ENCODE peak calls at places on chromosomes 2 and 18, in eight cellular contexts. R is upper lobe of right lung; Z is AG04450; J is dorsolateral prefrontal cortex; K is mammary epithelial cell; N is Panc1; P is IMR-90; E is CD8-positive, alpha-beta T cell. W is an unnamed sample.

GRCh38 chr2:112691761-112692370 is 29.0 kb upstream of the NT5DC4 start:
- DNase-seq in R (no peak), Z (no peak), J (peak), K (no peak), N (no peak), P (peak), E (no peak), W (no peak)

GRCh38 chr2:98702127-98702802 is 28.7 kb downstream of the MGAT4A start:
- DNase-seq in R (no peak), Z (no peak), J (no peak), K (no peak), N (no peak), P (no peak), E (no peak), W (peak)

GRCh38 chr2:12577086-12577485 is 139.7 kb upstream of the TRIB2 start:
- DNase-seq in R (no peak), Z (no peak), J (no peak), K (no peak), N (no peak), P (no peak), E (no peak), W (no peak)

GRCh38 chr2:44676379-44676778 is 265.1 kb upstream of the SIX3 start:
- DNase-seq in R (no peak), Z (no peak), J (no peak), K (no peak), N (no peak), P (no peak), E (no peak), W (no peak)

GRCh38 chr2:85602476-85603234 is at the start of gene TMEM150A:
- DNase-seq in R (peak), Z (peak), J (peak), K (peak), N (no peak), P (peak), E (peak), W (peak)

GRCh38 chr2:12816379-12817306 is 99.9 kb downstream of the TRIB2 start:
- DNase-seq in R (no peak), Z (no peak), J (no peak), K (peak), N (no peak), P (peak), E (no peak), W (no peak)

GRCh38 chr2:236352761-236353593 is 88.8 kb upstream of the ASB18 start:
- DNase-seq in R (no peak), Z (no peak), J (no peak), K (peak), N (peak), P (peak), E (no peak), W (no peak)

GRCh38 chr2:179898873-179899272 is 37.5 kb upstream of the ZNF385B start:
- DNase-seq in R (no peak), Z (no peak), J (no peak), K (peak), N (no peak), P (peak), E (no peak), W (peak)

GRCh38 chr2:168773719-168774521 is 28.5 kb upstream of the NOSTRIN start:
- DNase-seq in R (peak), Z (peak), J (no peak), K (peak), N (no peak), P (peak), E (no peak), W (peak)

GRCh38 chr2:171432969-171433762 is 624 bp downstream of the METTL8 start:
- DNase-seq in R (no peak), Z (no peak), J (no peak), K (peak), N (peak), P (peak), E (no peak), W (peak)

GRCh38 chr2:234556848-234557573 is 60.1 kb upstream of the ARL4C start:
- DNase-seq in R (no peak), Z (no peak), J (no peak), K (peak), N (no peak), P (peak), E (no peak), W (no peak)

GRCh38 chr2:221671515-221671914 is 99.4 kb upstream of the EPHA4 start:
- DNase-seq in R (no peak), Z (no peak), J (no peak), K (peak), N (no peak), P (peak), E (no peak), W (no peak)

GRCh38 chr18:49788327-49788908 is 24.9 kb downstream of the ACAA2 start:
- DNase-seq in R (no peak), Z (no peak), J (no peak), K (peak), N (no peak), P (peak), E (no peak), W (no peak)

GRCh38 chr2:64792310-64792709 is 138.6 kb upstream of the SERTAD2 start:
- DNase-seq in R (no peak), Z (no peak), J (no peak), K (no peak), N (no peak), P (peak), E (no peak), W (no peak)

GRCh38 chr2:237524631-237525030 is 37.6 kb downstream of the MLPH start:
- DNase-seq in R (no peak), Z (no peak), J (no peak), K (no peak), N (no peak), P (no peak), E (no peak), W (no peak)

GRCh38 chr2:167962436-167963226 is 284.8 kb downstream of the STK39 start:
- DNase-seq in R (no peak), Z (no peak), J (no peak), K (no peak), N (no peak), P (no peak), E (no peak), W (no peak)

GRCh38 chr2:216316743-216317142 is 55.5 kb downstream of the MARCHF4 start:
- DNase-seq in R (no peak), Z (no peak), J (no peak), K (peak), N (no peak), P (peak), E (no peak), W (no peak)

GRCh38 chr2:120503793-120504571 is 158.0 kb downstream of the INHBB start:
- DNase-seq in R (no peak), Z (no peak), J (no peak), K (no peak), N (no peak), P (peak), E (no peak), W (no peak)

GRCh38 chr2:203711399-203711798 is 5.0 kb downstream of the CD28 start:
- DNase-seq in R (no peak), Z (no peak), J (no peak), K (no peak), N (no peak), P (no peak), E (no peak), W (no peak)
- H3K27ac ChIP-seq in R (no peak), Z (no peak), J (no peak), K (no peak), N (no peak), P (no peak), E (no peak), W (no peak)

DNA sequence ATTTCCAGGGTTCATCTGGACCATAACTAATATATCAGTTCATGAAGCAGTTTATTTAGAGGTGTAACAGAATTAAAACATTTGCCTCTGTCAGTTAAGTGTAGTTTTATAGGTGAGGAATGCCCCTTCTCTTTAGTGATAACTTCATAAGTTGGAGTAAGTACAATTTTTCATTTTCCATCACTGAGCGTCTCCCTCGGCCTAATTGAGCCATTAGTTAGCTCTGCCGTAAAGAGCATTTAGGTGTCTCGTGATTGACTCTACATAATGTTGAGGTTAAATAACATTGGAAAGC is 88.4 kb downstream of the UGGT1 start:
- DNase-seq in R (no peak), Z (no peak), J (no peak), K (no peak), N (no peak), P (no peak), E (no peak), W (no peak)
- TF ChIP-seq CTCF in R (no peak), Z (no peak), J (peak), K (no peak), N (peak), P (no peak), E (no peak), W (no peak)

GRCh38 chr18:23135679-23136325 is 517 bp downstream of the CABLES1 start:
- DNase-seq in R (peak), Z (no peak), J (no peak), K (no peak), N (no peak), P (no peak), E (no peak), W (peak)

GRCh38 chr18:23136326-23137092 is 1.2 kb downstream of the CABLES1 start:
- DNase-seq in R (peak), Z (no peak), J (no peak), K (peak), N (no peak), P (no peak), E (no peak), W (no peak)

GRCh38 chr18:23137093-23137640 is 1.9 kb downstream of the CABLES1 start:
- DNase-seq in R (no peak), Z (no peak), J (no peak), K (no peak), N (no peak), P (no peak), E (no peak), W (no peak)

GRCh38 chr18:23138470-23138869 is 3.2 kb downstream of the CABLES1 start:
- DNase-seq in R (peak), Z (no peak), J (no peak), K (no peak), N (no peak), P (no peak), E (no peak), W (no peak)

DNA sequence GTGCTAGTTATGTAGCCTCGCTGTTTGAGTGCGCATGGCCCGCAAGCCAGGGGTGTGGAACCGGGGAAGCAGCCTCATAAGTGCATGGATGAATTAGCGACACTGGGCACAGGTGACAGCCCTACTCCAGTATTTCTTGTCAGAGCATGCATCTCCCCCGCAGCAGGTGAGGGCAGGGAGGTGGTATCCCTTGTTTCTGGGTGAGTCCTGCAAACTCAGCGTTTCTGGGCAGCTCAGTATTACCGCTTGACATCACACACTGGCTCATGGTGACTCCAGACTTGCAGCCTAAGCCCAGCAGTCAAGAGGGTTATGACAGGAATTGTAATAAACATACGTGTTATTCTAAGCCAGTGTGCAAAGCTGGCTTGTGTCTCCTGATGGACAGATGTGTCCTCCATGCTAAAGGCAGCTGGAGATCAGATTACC is 2.5 kb downstream of the CABLES1 start:
- DNase-seq in R (no peak), Z (no peak), J (no peak), K (no peak), N (no peak), P (no peak), E (no peak), W (no peak)
- H3K27ac ChIP-seq in R (peak), Z (no peak), J (no peak), K (no peak), N (peak), P (no peak), E (no peak), W (no peak)

GRCh38 chr2:232875256-232876070 is 5.4 kb downstream of the SNORC start:
- DNase-seq in R (peak), Z (no peak), J (no peak), K (no peak), N (no peak), P (no peak), E (no peak), W (peak)
- TF ChIP-seq CTCF in R (no peak), Z (no peak), J (no peak), K (no peak), N (no peak), P (no peak), E (no peak), W (no peak)